ENCODE peak calls at places on chromosomes 13 and 19, in five cellular contexts. J, K, G, Z and S are unnamed samples.

GRCh38 chr19:633786-634639 is 676 bp upstream of the POLRMT start:
- DNase-seq in J (no peak), K (no peak), G (no peak), Z (peak), S (no peak)

GRCh38 chr19:15488489-15489226 is 9.4 kb upstream of the PGLYRP2 start:
- DNase-seq in J (no peak), K (no peak), G (no peak), Z (no peak), S (peak)

GRCh38 chr13:110957181-110957884 is 42.5 kb upstream of the ANKRD10 start:
- DNase-seq in J (no peak), K (no peak), G (no peak), Z (peak), S (no peak)

GRCh38 chr19:58248886-58249285 is 20.2 kb downstream of the ZNF544 start:
- DNase-seq in J (no peak), K (no peak), G (no peak), Z (no peak), S (no peak)

GRCh38 chr19:771332-771785 is 20.4 kb downstream of the MISP start:
- DNase-seq in J (no peak), K (peak), G (no peak), Z (peak), S (no peak)

GRCh38 chr13:102718746-102719145 is 23.9 kb upstream of the METTL21C start:
- DNase-seq in J (no peak), K (no peak), G (no peak), Z (no peak), S (no peak)

GRCh38 chr13:36193151-36193855 is 21.1 kb downstream of the SOHLH2 start:
- DNase-seq in J (no peak), K (no peak), G (no peak), Z (no peak), S (no peak)

GRCh38 chr19:42078538-42079275 is 2.7 kb downstream of the ZNF574 start:
- DNase-seq in J (no peak), K (peak), G (no peak), Z (no peak), S (no peak)

GRCh38 chr19:5119297-5119998 is 150.5 kb downstream of the KDM4B start:
- DNase-seq in J (no peak), K (no peak), G (no peak), Z (no peak), S (no peak)
- TF ChIP-seq POLR2A in J (no peak), K (no peak), G (no peak), Z (no peak), S (no peak)

GRCh38 chr19:44878119-44878865 is 12.8 kb upstream of the TOMM40 start:
- DNase-seq in J (no peak), K (no peak), G (no peak), Z (no peak), S (no peak)

GRCh38 chr19:44879309-44880065 is 11.6 kb upstream of the TOMM40 start:
- DNase-seq in J (no peak), K (no peak), G (no peak), Z (no peak), S (no peak)

GRCh38 chr19:44875666-44876418 is 15.2 kb upstream of the TOMM40 start:
- DNase-seq in J (no peak), K (no peak), G (no peak), Z (peak), S (no peak)

GRCh38 chr19:44874317-44874716 is 16.7 kb upstream of the TOMM40 start:
- DNase-seq in J (no peak), K (no peak), G (no peak), Z (no peak), S (no peak)

GRCh38 chr19:44876930-44877530 is 14.0 kb upstream of the TOMM40 start:
- DNase-seq in J (no peak), K (no peak), G (no peak), Z (no peak), S (no peak)
- H3K27ac ChIP-seq in J (no peak), K (no peak), G (no peak), Z (no peak), S (no peak)

GRCh38 chr13:96898855-96899254 is 95.4 kb downstream of the OXGR1 start:
- DNase-seq in J (no peak), K (no peak), G (no peak), Z (no peak), S (no peak)
- TF ChIP-seq POLR2A in J (no peak), K (no peak), G (no peak), Z (no peak), S (no peak)

DNA sequence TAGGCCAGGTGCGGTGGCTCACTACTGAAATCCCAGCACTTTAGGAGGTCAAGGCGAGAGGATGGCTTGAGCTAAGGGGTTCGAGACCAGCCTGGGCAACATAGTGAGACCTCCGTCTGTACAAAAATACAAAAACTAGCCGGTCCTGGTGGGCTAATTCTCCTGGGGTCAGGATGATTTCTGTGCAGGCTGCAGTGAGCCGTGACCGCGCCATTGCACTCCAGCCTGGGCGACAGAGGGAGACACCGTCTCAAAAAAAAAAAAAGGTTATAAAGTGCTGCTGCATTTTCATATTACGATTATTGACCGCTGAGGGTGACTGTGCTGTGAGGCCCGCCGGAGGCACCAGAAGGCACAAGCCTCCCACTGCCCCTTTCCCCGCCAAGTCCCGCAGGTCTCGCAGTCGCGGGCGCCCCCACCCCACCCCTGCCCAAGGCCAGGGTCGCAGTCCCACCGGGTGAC is 477 bp upstream of the PLEKHF1 start:
- DNase-seq in J (no peak), K (no peak), G (no peak), Z (no peak), S (no peak)
- H3K27ac ChIP-seq in J (peak), K (peak), G (peak), Z (peak), S (peak)

DNA sequence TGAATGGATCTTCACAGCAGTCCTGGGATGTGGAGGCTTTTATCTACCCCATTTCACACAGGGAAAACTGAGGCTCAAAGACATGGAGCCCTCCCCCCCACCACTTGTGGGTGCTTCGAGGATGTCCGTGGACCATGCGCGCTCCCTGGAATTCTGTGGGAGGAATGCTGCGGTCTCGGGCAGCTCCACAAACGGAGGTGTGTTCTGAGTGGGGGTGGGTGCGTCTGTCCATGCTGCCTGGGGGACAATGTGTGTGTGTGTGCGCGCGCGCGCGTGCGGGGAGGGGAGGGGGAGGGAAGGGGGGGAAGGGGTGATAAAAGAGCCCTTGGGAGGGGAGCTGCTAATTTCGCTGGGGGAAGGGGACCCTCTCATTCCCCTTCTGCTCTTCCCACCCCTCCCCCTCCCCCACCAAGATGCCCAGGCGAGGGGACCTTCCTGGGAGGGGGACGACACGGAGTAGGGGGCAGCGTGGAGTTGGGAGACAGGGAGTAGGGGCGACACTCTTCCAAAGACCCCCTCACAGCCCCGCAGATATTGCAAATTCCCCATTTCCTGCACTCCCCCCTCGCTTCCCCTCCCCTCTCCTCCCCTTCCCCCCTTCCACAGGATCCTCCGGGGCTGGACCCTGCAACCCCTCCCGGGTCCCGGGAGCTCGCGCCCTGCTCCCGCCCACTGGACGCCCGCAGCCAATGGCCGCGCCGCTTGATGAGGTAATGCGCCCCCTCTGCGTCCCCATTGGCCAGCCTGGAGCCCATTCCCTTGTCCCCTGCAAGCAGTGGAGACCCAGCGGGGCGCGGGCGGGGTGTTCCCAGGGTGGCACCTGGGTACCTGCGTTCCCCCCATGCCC is 18.9 kb upstream of the ZNRF4 start:
- DNase-seq in J (no peak), K (peak), G (no peak), Z (peak), S (no peak)
- TF ChIP-seq POLR2A in J (no peak), K (no peak), G (no peak), Z (no peak), S (no peak)

DNA sequence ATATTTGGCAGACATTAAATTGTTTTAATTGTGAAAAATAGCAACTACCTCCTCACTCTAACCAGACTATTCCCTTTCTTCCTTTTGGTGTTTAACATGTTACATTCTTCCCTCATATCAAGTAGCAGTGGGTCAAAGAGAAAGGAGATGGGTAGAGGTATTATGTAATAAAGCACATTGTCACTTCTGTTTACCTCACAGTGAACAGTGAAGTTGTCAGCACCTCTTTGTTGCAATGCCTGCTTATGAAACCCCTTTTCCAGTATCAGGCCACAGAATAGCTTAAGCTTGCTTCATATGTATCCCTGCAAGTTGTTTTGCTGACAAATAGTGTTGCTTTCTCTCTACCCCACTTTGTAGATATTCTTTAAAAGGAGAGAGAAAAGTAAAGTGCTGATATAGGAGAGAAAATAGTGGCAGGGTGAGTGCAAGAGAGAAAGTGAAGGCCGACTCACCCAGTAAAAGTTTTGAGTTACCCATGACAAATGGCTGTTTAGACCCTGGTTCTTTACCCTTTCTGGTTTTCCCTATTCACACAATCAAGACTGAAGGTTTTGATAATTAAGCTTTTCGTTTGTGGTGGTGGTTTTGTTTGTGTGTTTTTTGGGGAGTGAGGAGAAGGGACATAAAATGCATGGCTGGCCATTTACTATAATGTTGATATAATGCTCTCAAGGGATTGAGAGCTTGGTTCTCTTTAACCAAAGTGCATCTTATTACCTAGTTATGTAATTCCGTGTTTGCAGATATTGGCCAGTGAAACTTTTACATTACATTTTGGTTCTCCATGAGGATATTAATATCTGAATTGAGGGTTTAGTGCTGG is 3.7 kb downstream of the ITM2B start:
- DNase-seq in J (no peak), K (no peak), G (no peak), Z (no peak), S (no peak)
- H3K27ac ChIP-seq in J (peak), K (no peak), G (no peak), Z (no peak), S (peak)

GRCh38 chr13:97974773-97975172 is 21.3 kb downstream of the IPO5 start:
- DNase-seq in J (no peak), K (no peak), G (no peak), Z (no peak), S (no peak)
- TF ChIP-seq POLR2A in J (no peak), K (no peak), G (no peak), Z (no peak), S (no peak)